ENCODE peak calls at places on chromosomes 7 and 10, in four cellular contexts. U is activated CD4-positive, alpha-beta T cell treated with anti-CD3 and anti-CD28 coated beads, Interleukin-2, amount 50 U/mL, for 24 hours; Z is NCI-H2029; B is NCI-H345. M is an unnamed sample.

GRCh38 chr10:909831-910230 is 21.7 kb downstream of the LARP4B start:
- DNase-seq in U (no peak), B (no peak), Z (no peak), M (no peak)

GRCh38 chr7:69078997-69079769 is 519.1 kb upstream of the AUTS2 start:
- DNase-seq in B (no peak), Z (no peak), U (no peak), M (no peak)

GRCh38 chr10:88652621-88653020 is 11.6 kb upstream of the LIPF start:
- DNase-seq in U (no peak), Z (no peak), B (no peak), M (no peak)

GRCh38 chr10:68212721-68213352 is 19.1 kb downstream of the ATOH7 start:
- DNase-seq in Z (no peak), B (no peak), U (no peak), M (no peak)

GRCh38 chr10:112461029-112461887 is 14.2 kb downstream of the VTI1A start:
- DNase-seq in B (no peak), U (peak), Z (no peak), M (no peak)

GRCh38 chr10:6593140-6593740 is 13.2 kb upstream of the PRKCQ start:
- DNase-seq in U (no peak), Z (no peak), B (no peak), M (no peak)

GRCh38 chr7:106626376-106627293 is 34.3 kb downstream of the CCDC71L start:
- DNase-seq in B (peak), Z (no peak), U (no peak), M (no peak)

GRCh38 chr10:51010977-51011376 is 63.3 kb upstream of the PRKG1 start:
- DNase-seq in Z (no peak), B (peak), U (no peak), M (no peak)

GRCh38 chr10:101285519-101286070 is 56.3 kb upstream of the LBX1 start:
- DNase-seq in B (peak), U (no peak), Z (peak), M (no peak)